ENCODE peak calls at places on chromosomes 5 and 9, in seven cellular contexts. Z, I, Q, G, X, C and R are unnamed samples.

GRCh38 chr9:78118742-78119473 is 87.3 kb upstream of the GNAQ start:
- DNase-seq in Q (no peak), X (no peak), C (no peak), G (no peak), Z (no peak), I (no peak), R (no peak)

GRCh38 chr9:132409828-132410528 is at the start of gene CFAP77:
- DNase-seq in G (no peak), Q (no peak), I (peak), X (peak), C (peak), Z (peak), R (no peak)

GRCh38 chr5:43873791-43874190 is 270.8 kb downstream of the NNT start:
- DNase-seq in G (no peak), I (no peak), Z (no peak), X (no peak), Q (no peak), C (no peak), R (no peak)

GRCh38 chr9:35681341-35682002 is 7.7 kb downstream of the CA9 start:
- DNase-seq in Q (no peak), I (no peak), X (no peak), C (no peak), G (no peak), Z (no peak), R (no peak)

GRCh38 chr5:28397502-28397941 is 1359.1 kb upstream of the CDH9 start:
- DNase-seq in X (no peak), Z (no peak), G (peak), C (no peak), Q (peak), I (no peak), R (no peak)

GRCh38 chr5:171984748-171985419 is 21.6 kb downstream of the FBXW11 start:
- DNase-seq in Q (no peak), X (no peak), G (peak), C (no peak), I (no peak), Z (no peak), R (no peak)

GRCh38 chr5:116536279-116537161 is 38.1 kb downstream of the SEMA6A start:
- DNase-seq in X (no peak), C (peak), Z (no peak), Q (no peak), I (no peak), G (no peak), R (no peak)

GRCh38 chr9:75105841-75106240 is 17.5 kb downstream of the OSTF1 start:
- DNase-seq in Z (no peak), G (no peak), I (no peak), Q (no peak), C (no peak), X (no peak), R (no peak)

GRCh38 chr9:20499013-20499412 is 123.3 kb downstream of the MLLT3 start:
- DNase-seq in C (no peak), G (no peak), Z (no peak), X (no peak), I (no peak), Q (no peak), R (no peak)

GRCh38 chr5:1502046-1502736 is 21.6 kb downstream of the LPCAT1 start:
- DNase-seq in G (no peak), C (no peak), I (no peak), Z (no peak), X (peak), Q (no peak), R (no peak)